ENCODE peak calls at places on chromosome 3, in ten cellular contexts. M, E, Y, I, Z, H, F, L, U and P are unnamed samples.

GRCh38 chr3:196192036-196193001 is 18.9 kb downstream of the ZDHHC19 start:
- DNase-seq in F (peak; percentile 23), H (no peak), E (no peak), I (no peak), Z (no peak), M (peak; percentile 52), U (no peak), L (no peak), Y (peak; percentile 59), P (peak; percentile 48)

GRCh38 chr3:12993623-12994356 is 79.4 kb downstream of the IQSEC1 start:
- DNase-seq in I (peak; percentile 40), H (no peak), L (peak; percentile 56), M (no peak), U (peak; percentile 61), E (no peak), Z (no peak), Y (peak; percentile 88), F (no peak), P (no peak)

GRCh38 chr3:196080997-196081833 is 675 bp downstream of the TFRC start:
- DNase-seq in F (peak; percentile 50), Z (peak; percentile 48), H (no peak), I (peak; percentile 59), Y (peak; percentile 81), M (peak; percentile 42), E (no peak), L (peak; percentile 36), U (peak; percentile 90), P (peak; percentile 42)

GRCh38 chr3:144259267-144259666 is 287.6 kb downstream of the DIPK2A start:
- DNase-seq in Z (no peak), F (no peak), Y (no peak), L (no peak), E (no peak), I (no peak), H (no peak), M (no peak), U (no peak), P (no peak)

GRCh38 chr3:130258532-130258952 is 86.9 kb upstream of the COL6A5 start:
- DNase-seq in I (no peak), M (no peak), U (no peak), Y (no peak), Z (no peak), L (no peak), E (no peak), H (no peak), F (no peak), P (no peak)

GRCh38 chr3:37935756-37936666 is 54.6 kb upstream of the VILL start:
- DNase-seq in F (no peak), I (no peak), U (no peak), L (no peak), H (no peak), Y (no peak), Z (peak; percentile 98), E (no peak), M (no peak), P (no peak)

GRCh38 chr3:193955719-193956118 is 180.2 kb upstream of the HES1 start:
- DNase-seq in L (no peak), Y (no peak), E (no peak), H (no peak), I (no peak), Z (no peak), U (no peak), F (no peak), M (no peak), P (no peak)

GRCh38 chr3:39222939-39223338 is 30.5 kb upstream of the XIRP1 start:
- DNase-seq in L (no peak), Y (no peak), U (no peak), H (no peak), M (no peak), F (no peak), E (no peak), Z (no peak), I (no peak), P (no peak)

GRCh38 chr3:134363381-134363755 is 10.9 kb downstream of the AMOTL2 start:
- DNase-seq in M (no peak), I (no peak), Y (peak; percentile 69), F (no peak), Z (no peak), U (no peak), H (no peak), L (no peak), E (no peak), P (no peak)